ENCODE peak calls at places on chromosome 5, in nine cellular contexts. One of them, this sample, is unnamed.

GRCh38 chr5:143074414-143074996 is 304.3 kb downstream of the ARHGAP26 start:
- DNase-seq in LoVo: no peak
- DNase-seq in osteocyte: no peak
- DNase-seq in stimulated activated CD8-positive, alpha-beta memory T cell treated with anti-CD3 and anti-CD28 coated beads, Interleukin-4, amount 100 ng/mL, for 48 hours: no peak
- DNase-seq in foreskin fibroblast: no peak
- DNase-seq in AG10803: peak
- DNase-seq in activated T-cell treated with anti-CD3 and anti-CD28 coated beads, Interleukin-2, amount 50 U/mL, for 48 hours: no peak
- DNase-seq in NCI-H1436: no peak
- DNase-seq in stimulated activated CD4-positive, alpha-beta T cell treated with anti-CD3 and anti-CD28 coated beads, Interleukin-4, amount 100 ng/mL, for 48 hours: no peak
- DNase-seq in this sample: no peak

GRCh38 chr5:17396247-17396646 is 101.8 kb upstream of the TAF11L2 start:
- DNase-seq in LoVo: no peak
- DNase-seq in osteocyte: no peak
- DNase-seq in stimulated activated CD8-positive, alpha-beta memory T cell treated with anti-CD3 and anti-CD28 coated beads, Interleukin-4, amount 100 ng/mL, for 48 hours: no peak
- DNase-seq in foreskin fibroblast: no peak
- DNase-seq in AG10803: no peak
- DNase-seq in activated T-cell treated with anti-CD3 and anti-CD28 coated beads, Interleukin-2, amount 50 U/mL, for 48 hours: no peak
- DNase-seq in NCI-H1436: no peak
- DNase-seq in stimulated activated CD4-positive, alpha-beta T cell treated with anti-CD3 and anti-CD28 coated beads, Interleukin-4, amount 100 ng/mL, for 48 hours: no peak
- DNase-seq in this sample: no peak

GRCh38 chr5:132487841-132488555 is 2.6 kb downstream of the IRF1 start:
- DNase-seq in LoVo: no peak
- DNase-seq in osteocyte: no peak
- DNase-seq in stimulated activated CD8-positive, alpha-beta memory T cell treated with anti-CD3 and anti-CD28 coated beads, Interleukin-4, amount 100 ng/mL, for 48 hours: peak
- DNase-seq in foreskin fibroblast: no peak
- DNase-seq in AG10803: no peak
- DNase-seq in activated T-cell treated with anti-CD3 and anti-CD28 coated beads, Interleukin-2, amount 50 U/mL, for 48 hours: peak
- DNase-seq in NCI-H1436: no peak
- DNase-seq in stimulated activated CD4-positive, alpha-beta T cell treated with anti-CD3 and anti-CD28 coated beads, Interleukin-4, amount 100 ng/mL, for 48 hours: no peak
- DNase-seq in this sample: no peak

GRCh38 chr5:125327676-125328075 is 581.2 kb upstream of the ZNF608 start:
- DNase-seq in LoVo: no peak
- DNase-seq in osteocyte: no peak
- DNase-seq in stimulated activated CD8-positive, alpha-beta memory T cell treated with anti-CD3 and anti-CD28 coated beads, Interleukin-4, amount 100 ng/mL, for 48 hours: no peak
- DNase-seq in foreskin fibroblast: no peak
- DNase-seq in AG10803: no peak
- DNase-seq in activated T-cell treated with anti-CD3 and anti-CD28 coated beads, Interleukin-2, amount 50 U/mL, for 48 hours: no peak
- DNase-seq in NCI-H1436: no peak
- DNase-seq in stimulated activated CD4-positive, alpha-beta T cell treated with anti-CD3 and anti-CD28 coated beads, Interleukin-4, amount 100 ng/mL, for 48 hours: no peak
- DNase-seq in this sample: no peak

GRCh38 chr5:56070795-56071539 is 76.2 kb upstream of the IL6ST start:
- DNase-seq in LoVo: no peak
- DNase-seq in osteocyte: no peak
- DNase-seq in stimulated activated CD8-positive, alpha-beta memory T cell treated with anti-CD3 and anti-CD28 coated beads, Interleukin-4, amount 100 ng/mL, for 48 hours: no peak
- DNase-seq in foreskin fibroblast: no peak
- DNase-seq in AG10803: no peak
- DNase-seq in activated T-cell treated with anti-CD3 and anti-CD28 coated beads, Interleukin-2, amount 50 U/mL, for 48 hours: no peak
- DNase-seq in NCI-H1436: no peak
- DNase-seq in stimulated activated CD4-positive, alpha-beta T cell treated with anti-CD3 and anti-CD28 coated beads, Interleukin-4, amount 100 ng/mL, for 48 hours: no peak
- DNase-seq in this sample: no peak

GRCh38 chr5:172622091-172623046 is 18.7 kb upstream of the NEURL1B start:
- DNase-seq in LoVo: no peak
- DNase-seq in osteocyte: no peak
- DNase-seq in stimulated activated CD8-positive, alpha-beta memory T cell treated with anti-CD3 and anti-CD28 coated beads, Interleukin-4, amount 100 ng/mL, for 48 hours: no peak
- DNase-seq in foreskin fibroblast: no peak
- DNase-seq in AG10803: no peak
- DNase-seq in activated T-cell treated with anti-CD3 and anti-CD28 coated beads, Interleukin-2, amount 50 U/mL, for 48 hours: no peak
- DNase-seq in NCI-H1436: no peak
- DNase-seq in stimulated activated CD4-positive, alpha-beta T cell treated with anti-CD3 and anti-CD28 coated beads, Interleukin-4, amount 100 ng/mL, for 48 hours: no peak
- DNase-seq in this sample: no peak

GRCh38 chr5:81749562-81750307 is 1.2 kb downstream of the SSBP2 start:
- DNase-seq in LoVo: no peak
- DNase-seq in osteocyte: peak
- DNase-seq in stimulated activated CD8-positive, alpha-beta memory T cell treated with anti-CD3 and anti-CD28 coated beads, Interleukin-4, amount 100 ng/mL, for 48 hours: peak
- DNase-seq in foreskin fibroblast: no peak
- DNase-seq in AG10803: no peak
- DNase-seq in activated T-cell treated with anti-CD3 and anti-CD28 coated beads, Interleukin-2, amount 50 U/mL, for 48 hours: peak
- DNase-seq in NCI-H1436: no peak
- DNase-seq in stimulated activated CD4-positive, alpha-beta T cell treated with anti-CD3 and anti-CD28 coated beads, Interleukin-4, amount 100 ng/mL, for 48 hours: peak
- DNase-seq in this sample: no peak

GRCh38 chr5:139649082-139649991 is 1.2 kb downstream of the CXXC5 start:
- DNase-seq in LoVo: no peak
- DNase-seq in osteocyte: no peak
- DNase-seq in stimulated activated CD8-positive, alpha-beta memory T cell treated with anti-CD3 and anti-CD28 coated beads, Interleukin-4, amount 100 ng/mL, for 48 hours: peak
- DNase-seq in foreskin fibroblast: no peak
- DNase-seq in AG10803: no peak
- DNase-seq in activated T-cell treated with anti-CD3 and anti-CD28 coated beads, Interleukin-2, amount 50 U/mL, for 48 hours: peak
- DNase-seq in NCI-H1436: no peak
- DNase-seq in stimulated activated CD4-positive, alpha-beta T cell treated with anti-CD3 and anti-CD28 coated beads, Interleukin-4, amount 100 ng/mL, for 48 hours: no peak
- DNase-seq in this sample: peak

GRCh38 chr5:2895876-2896275 is 144.4 kb upstream of the IRX2 start:
- DNase-seq in LoVo: no peak
- DNase-seq in osteocyte: peak
- DNase-seq in stimulated activated CD8-positive, alpha-beta memory T cell treated with anti-CD3 and anti-CD28 coated beads, Interleukin-4, amount 100 ng/mL, for 48 hours: no peak
- DNase-seq in foreskin fibroblast: no peak
- DNase-seq in AG10803: no peak
- DNase-seq in activated T-cell treated with anti-CD3 and anti-CD28 coated beads, Interleukin-2, amount 50 U/mL, for 48 hours: no peak
- DNase-seq in NCI-H1436: no peak
- DNase-seq in stimulated activated CD4-positive, alpha-beta T cell treated with anti-CD3 and anti-CD28 coated beads, Interleukin-4, amount 100 ng/mL, for 48 hours: no peak
- DNase-seq in this sample: no peak

GRCh38 chr5:151072234-151073025 is 8.4 kb downstream of the TNIP1 start:
- DNase-seq in LoVo: no peak
- DNase-seq in osteocyte: no peak
- DNase-seq in stimulated activated CD8-positive, alpha-beta memory T cell treated with anti-CD3 and anti-CD28 coated beads, Interleukin-4, amount 100 ng/mL, for 48 hours: no peak
- DNase-seq in foreskin fibroblast: peak
- DNase-seq in AG10803: peak
- DNase-seq in activated T-cell treated with anti-CD3 and anti-CD28 coated beads, Interleukin-2, amount 50 U/mL, for 48 hours: no peak
- DNase-seq in NCI-H1436: no peak
- DNase-seq in stimulated activated CD4-positive, alpha-beta T cell treated with anti-CD3 and anti-CD28 coated beads, Interleukin-4, amount 100 ng/mL, for 48 hours: no peak
- DNase-seq in this sample: peak

GRCh38 chr5:115571441-115571878 is 26.9 kb upstream of the FEM1C start:
- DNase-seq in LoVo: no peak
- DNase-seq in osteocyte: no peak
- DNase-seq in stimulated activated CD8-positive, alpha-beta memory T cell treated with anti-CD3 and anti-CD28 coated beads, Interleukin-4, amount 100 ng/mL, for 48 hours: no peak
- DNase-seq in foreskin fibroblast: no peak
- DNase-seq in AG10803: no peak
- DNase-seq in activated T-cell treated with anti-CD3 and anti-CD28 coated beads, Interleukin-2, amount 50 U/mL, for 48 hours: no peak
- DNase-seq in NCI-H1436: no peak
- DNase-seq in stimulated activated CD4-positive, alpha-beta T cell treated with anti-CD3 and anti-CD28 coated beads, Interleukin-4, amount 100 ng/mL, for 48 hours: no peak
- DNase-seq in this sample: no peak

GRCh38 chr5:110343616-110344015 is 382.9 kb downstream of the TMEM232 start:
- DNase-seq in LoVo: no peak
- DNase-seq in osteocyte: no peak
- DNase-seq in stimulated activated CD8-positive, alpha-beta memory T cell treated with anti-CD3 and anti-CD28 coated beads, Interleukin-4, amount 100 ng/mL, for 48 hours: no peak
- DNase-seq in foreskin fibroblast: no peak
- DNase-seq in AG10803: no peak
- DNase-seq in activated T-cell treated with anti-CD3 and anti-CD28 coated beads, Interleukin-2, amount 50 U/mL, for 48 hours: no peak
- DNase-seq in NCI-H1436: no peak
- DNase-seq in stimulated activated CD4-positive, alpha-beta T cell treated with anti-CD3 and anti-CD28 coated beads, Interleukin-4, amount 100 ng/mL, for 48 hours: no peak
- DNase-seq in this sample: no peak